ENCODE peak calls at places on chromosomes 16 and 17, in seven cellular contexts. X is dorsolateral prefrontal cortex; K is GM23248; Z is left ventricle myocardium inferior; E is CD8-positive, alpha-beta T cell; H is brain microvascular endothelial cell; J is heart left ventricle. C is an unnamed sample.

GRCh38 chr17:16214190-16215001 is 938 bp downstream of the NCOR1 start:
- DNase-seq in X (no peak), J (no peak), E (no peak), K (peak; percentile 46), Z (no peak), H (no peak), C (no peak)

GRCh38 chr17:17941015-17941414 is 31.2 kb downstream of the TOM1L2 start:
- DNase-seq in Z (no peak), X (no peak), J (no peak), K (no peak), E (no peak), H (no peak), C (no peak)

GRCh38 chr16:72404299-72404698 is 232.3 kb upstream of the PMFBP1 start:
- DNase-seq in Z (no peak), X (no peak), J (no peak), H (no peak), E (no peak), K (peak; percentile 45), C (no peak)

GRCh38 chr17:72183194-72183685 is 62.4 kb downstream of the SOX9 start:
- DNase-seq in X (no peak), E (no peak), Z (no peak), J (no peak), H (no peak), K (no peak), C (no peak)

GRCh38 chr17:28388106-28388505 is 16.6 kb downstream of the SARM1 start:
- DNase-seq in Z (no peak), K (no peak), H (no peak), X (no peak), J (no peak), E (no peak), C (peak; percentile 58)

GRCh38 chr17:43582426-43582825 is 36.3 kb upstream of the ETV4 start:
- DNase-seq in K (no peak), Z (no peak), X (no peak), E (no peak), H (no peak), J (no peak), C (no peak)

GRCh38 chr17:4006745-4007211 is 42.5 kb upstream of the ATP2A3 start:
- DNase-seq in X (no peak), H (no peak), J (no peak), K (no peak), E (no peak), Z (no peak), C (peak; percentile 45)

GRCh38 chr16:282491-282890 is 473 bp upstream of the PDIA2 start:
- DNase-seq in Z (no peak), X (no peak), J (no peak), K (no peak), E (no peak), H (no peak), C (no peak)

GRCh38 chr16:48812856-48813255 is 202.9 kb upstream of the N4BP1 start:
- DNase-seq in X (no peak), H (no peak), Z (no peak), J (no peak), E (no peak), K (no peak), C (no peak)

GRCh38 chr17:17206149-17206912 is at the start of gene PLD6:
- DNase-seq in J (peak; percentile 63), X (peak; percentile 56), Z (peak; percentile 69), H (peak; percentile 33), K (peak; percentile 76), E (peak; percentile 86), C (peak; percentile 83)

GRCh38 chr16:88569614-88569984 is 604 bp upstream of the ZC3H18 start:
- DNase-seq in K (peak; percentile 52), H (no peak), J (no peak), E (no peak), Z (peak; percentile 33), X (peak; percentile 34), C (no peak)

GRCh38 chr17:75046583-75047289 is at the start of the genes ATP5PD and KCTD2:
- DNase-seq in K (peak; percentile 98), E (peak; percentile 94), J (peak; percentile 98), Z (peak; percentile 97), X (peak; percentile 94), H (peak; percentile 95), C (peak; percentile 96)

GRCh38 chr16:6643083-6643686 is 689.5 kb upstream of the RBFOX1 start:
- DNase-seq in J (no peak), H (peak; percentile 69), Z (no peak), E (peak; percentile 38), K (peak; percentile 57), X (peak; percentile 34), C (no peak)

GRCh38 chr17:53837131-53837530 is 14.4 kb downstream of the KIF2B start:
- DNase-seq in X (no peak), H (no peak), Z (no peak), K (peak; percentile 3), J (no peak), E (no peak), C (no peak)

GRCh38 chr17:17876959-17877547 is 40.3 kb upstream of the SREBF1 start:
- DNase-seq in J (no peak), H (peak; percentile 16), X (peak; percentile 32), K (peak; percentile 61), Z (peak; percentile 43), E (no peak), C (no peak)

GRCh38 chr16:15973460-15973859 is 24.0 kb downstream of the ABCC1 start:
- DNase-seq in X (no peak), E (no peak), Z (no peak), H (no peak), K (peak; percentile 57), J (no peak), C (no peak)

GRCh38 chr16:28042856-28043255 is 20.7 kb downstream of the GSG1L start:
- DNase-seq in Z (no peak), K (peak; percentile 55), H (no peak), J (no peak), X (no peak), E (no peak), C (no peak)

GRCh38 chr17:8122923-8123694 is 797 bp downstream of the HES7 start:
- DNase-seq in K (peak; percentile 70), Z (no peak), H (no peak), X (peak; percentile 26), E (peak; percentile 29), J (peak; percentile 23), C (peak; percentile 87)

GRCh38 chr17:19285218-19285900 is 48.2 kb downstream of the EPN2 start:
- DNase-seq in J (no peak), Z (no peak), E (no peak), H (no peak), X (no peak), K (no peak), C (no peak)

GRCh38 chr16:85555549-85556455 is 57.3 kb upstream of the GSE1 start:
- DNase-seq in Z (peak; percentile 54), J (peak; percentile 69), X (no peak), H (peak; percentile 42), E (peak; percentile 48), K (peak; percentile 61), C (peak; percentile 60)

GRCh38 chr16:85662036-85662812 is 26.5 kb downstream of the GINS2 start:
- DNase-seq in K (no peak), H (no peak), J (no peak), Z (no peak), X (no peak), E (no peak), C (no peak)

GRCh38 chr17:80822021-80822699 is 169.5 kb upstream of the CHMP6 start:
- DNase-seq in J (no peak), Z (no peak), X (no peak), K (no peak), E (no peak), H (no peak), C (no peak)

GRCh38 chr17:59888145-59888750 is 4.5 kb downstream of the TUBD1 start:
- DNase-seq in X (no peak), E (no peak), J (no peak), H (no peak), Z (no peak), K (no peak), C (no peak)
- H3K27ac ChIP-seq in X (no peak overlapping the region), E (no peak overlapping the region), J (no peak overlapping the region), H (no peak overlapping the region), Z (no peak overlapping the region), K (no peak overlapping the region), C (no peak overlapping the region)

DNA sequence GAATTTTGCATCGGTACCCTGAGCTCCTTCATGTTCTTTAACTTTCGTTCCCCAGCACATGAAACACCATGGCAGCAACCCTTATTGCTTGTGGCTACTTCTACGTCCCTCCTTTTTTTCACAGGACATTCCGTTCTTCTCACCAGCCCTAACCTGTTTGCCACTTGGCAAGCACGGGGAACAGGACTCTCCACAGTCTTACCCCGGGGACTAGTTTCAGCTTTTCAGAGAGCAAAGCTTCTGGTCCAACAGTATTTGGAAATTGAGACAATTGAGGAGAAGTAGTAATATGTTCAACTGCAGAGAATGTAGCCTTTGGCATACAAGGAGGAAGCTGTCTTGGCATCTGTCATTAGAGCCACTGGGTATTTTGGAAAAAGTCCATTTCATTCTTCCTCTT is 65.7 kb downstream of the MAP2K6 start:
- DNase-seq in E (no peak), K (no peak), Z (no peak), X (no peak), J (no peak), H (no peak), C (no peak)
- H3K27ac ChIP-seq in E (no peak overlapping the region), K (no peak overlapping the region), Z (peak overlapping the region; percentile 30), X (no peak overlapping the region), J (no peak overlapping the region), H (no peak overlapping the region), C (no peak overlapping the region)

GRCh38 chr16:46886764-46887523 is 2.8 kb downstream of the GPT2 start:
- DNase-seq in E (no peak), X (no peak), K (no peak), H (no peak), J (no peak), Z (no peak), C (no peak)
- H3K27ac ChIP-seq in E (no peak overlapping the region), X (peak overlapping the region; percentile 82), K (no peak overlapping the region), H (no peak overlapping the region), J (no peak overlapping the region), Z (no peak overlapping the region), C (no peak overlapping the region)

GRCh38 chr16:57637424-57637823 is 9.0 kb downstream of the ADGRG1 start:
- DNase-seq in K (no peak), Z (peak; percentile 62), J (peak; percentile 76), H (no peak), E (no peak), X (peak; percentile 56), C (no peak)
- H3K27ac ChIP-seq in K (no peak overlapping the region), Z (peak overlapping the region; percentile 93), J (peak overlapping the region; percentile 92), H (no peak overlapping the region), E (no peak overlapping the region), X (peak overlapping the region; percentile 78), C (peak overlapping the region; percentile 86)